ENCODE peak calls at places on chromosome X, in ten cellular contexts. One of them, this sample, is unnamed.

GRCh38 chrX:121052122-121052521 is 4.7 kb downstream of the GLUD2 start:
- DNase-seq in CD4-positive, alpha-beta T cell: no peak
- DNase-seq in A549: no peak
- DNase-seq in MCF 10A: no peak
- DNase-seq in HCT116: no peak
- DNase-seq in IMR-90: no peak
- DNase-seq in left ventricle myocardium inferior: no peak
- DNase-seq in CD8-positive, alpha-beta T cell: no peak
- DNase-seq in heart left ventricle: no peak
- DNase-seq in BJ: no peak
- DNase-seq in this sample: no peak

GRCh38 chrX:94493405-94493804 is 819.4 kb downstream of the FAM133A start:
- DNase-seq in CD4-positive, alpha-beta T cell: no peak
- DNase-seq in A549: no peak
- DNase-seq in MCF 10A: no peak
- DNase-seq in HCT116: no peak
- DNase-seq in IMR-90: no peak
- DNase-seq in left ventricle myocardium inferior: no peak
- DNase-seq in CD8-positive, alpha-beta T cell: no peak
- DNase-seq in heart left ventricle: no peak
- DNase-seq in BJ: no peak
- DNase-seq in this sample: no peak

GRCh38 chrX:77505227-77505626 is 58.0 kb downstream of the FGF16 start:
- DNase-seq in CD4-positive, alpha-beta T cell: no peak
- DNase-seq in A549: no peak
- DNase-seq in MCF 10A: peak; percentile 42
- DNase-seq in HCT116: no peak
- DNase-seq in IMR-90: peak; percentile 69
- DNase-seq in left ventricle myocardium inferior: no peak
- DNase-seq in CD8-positive, alpha-beta T cell: no peak
- DNase-seq in heart left ventricle: no peak
- DNase-seq in BJ: no peak
- DNase-seq in this sample: peak; percentile 11

GRCh38 chrX:46328133-46328532 is 217.1 kb downstream of the ZNF674 start:
- DNase-seq in CD4-positive, alpha-beta T cell: no peak
- DNase-seq in A549: no peak
- DNase-seq in MCF 10A: no peak
- DNase-seq in HCT116: no peak
- DNase-seq in IMR-90: no peak
- DNase-seq in left ventricle myocardium inferior: no peak
- DNase-seq in CD8-positive, alpha-beta T cell: no peak
- DNase-seq in heart left ventricle: no peak
- DNase-seq in BJ: no peak
- DNase-seq in this sample: no peak

GRCh38 chrX:124194209-124194608 is 138.3 kb upstream of the TEX13D start:
- DNase-seq in CD4-positive, alpha-beta T cell: no peak
- DNase-seq in A549: no peak
- DNase-seq in MCF 10A: no peak
- DNase-seq in HCT116: no peak
- DNase-seq in IMR-90: no peak
- DNase-seq in left ventricle myocardium inferior: peak; percentile 13
- DNase-seq in CD8-positive, alpha-beta T cell: no peak
- DNase-seq in heart left ventricle: peak; percentile 52
- DNase-seq in BJ: no peak
- DNase-seq in this sample: no peak

GRCh38 chrX:23228950-23229448 is 105.7 kb upstream of the PTCHD1 start:
- DNase-seq in CD4-positive, alpha-beta T cell: no peak
- DNase-seq in A549: no peak
- DNase-seq in MCF 10A: peak; percentile 7
- DNase-seq in HCT116: no peak
- DNase-seq in IMR-90: no peak
- DNase-seq in left ventricle myocardium inferior: no peak
- DNase-seq in CD8-positive, alpha-beta T cell: no peak
- DNase-seq in heart left ventricle: peak; percentile 22
- DNase-seq in BJ: no peak
- DNase-seq in this sample: no peak

GRCh38 chrX:124573458-124573857 is 227.1 kb downstream of the SH2D1A start:
- DNase-seq in CD4-positive, alpha-beta T cell: no peak
- DNase-seq in A549: no peak
- DNase-seq in MCF 10A: peak; percentile 65
- DNase-seq in HCT116: no peak
- DNase-seq in IMR-90: no peak
- DNase-seq in left ventricle myocardium inferior: no peak
- DNase-seq in CD8-positive, alpha-beta T cell: no peak
- DNase-seq in heart left ventricle: no peak
- DNase-seq in BJ: no peak
- DNase-seq in this sample: no peak

GRCh38 chrX:475926-476723 is 89.4 kb upstream of the PPP2R3B start:
- DNase-seq in CD4-positive, alpha-beta T cell: no peak
- DNase-seq in A549: no peak
- DNase-seq in MCF 10A: no peak
- DNase-seq in HCT116: no peak
- DNase-seq in IMR-90: no peak
- DNase-seq in left ventricle myocardium inferior: no peak
- DNase-seq in CD8-positive, alpha-beta T cell: no peak
- DNase-seq in heart left ventricle: no peak
- DNase-seq in BJ: no peak
- DNase-seq in this sample: peak; percentile 12

GRCh38 chrX:71619193-71619592 is 882 bp upstream of the CXCR3 start:
- DNase-seq in CD4-positive, alpha-beta T cell: no peak
- DNase-seq in A549: no peak
- DNase-seq in MCF 10A: no peak
- DNase-seq in HCT116: no peak
- DNase-seq in IMR-90: no peak
- DNase-seq in left ventricle myocardium inferior: no peak
- DNase-seq in CD8-positive, alpha-beta T cell: no peak
- DNase-seq in heart left ventricle: no peak
- DNase-seq in BJ: no peak
- DNase-seq in this sample: no peak

GRCh38 chrX:86148024-86148511 is at the start of gene DACH2:
- DNase-seq in CD4-positive, alpha-beta T cell: no peak
- DNase-seq in A549: peak; percentile 58
- DNase-seq in MCF 10A: no peak
- DNase-seq in HCT116: no peak
- DNase-seq in IMR-90: peak; percentile 74
- DNase-seq in left ventricle myocardium inferior: peak; percentile 64
- DNase-seq in CD8-positive, alpha-beta T cell: peak; percentile 0
- DNase-seq in heart left ventricle: peak; percentile 74
- DNase-seq in BJ: no peak
- DNase-seq in this sample: no peak

GRCh38 chrX:37905436-37906147 is 58.2 kb upstream of the DYNLT3 start:
- DNase-seq in CD4-positive, alpha-beta T cell: no peak
- DNase-seq in A549: peak; percentile 10
- DNase-seq in MCF 10A: no peak
- DNase-seq in HCT116: no peak
- DNase-seq in IMR-90: peak; percentile 30
- DNase-seq in left ventricle myocardium inferior: no peak
- DNase-seq in CD8-positive, alpha-beta T cell: no peak
- DNase-seq in heart left ventricle: peak; percentile 31
- DNase-seq in BJ: no peak
- DNase-seq in this sample: no peak

GRCh38 chrX:153970398-153971123 is 1.1 kb downstream of the HCFC1 start:
- DNase-seq in CD4-positive, alpha-beta T cell: no peak
- DNase-seq in A549: no peak
- DNase-seq in MCF 10A: peak; percentile 58
- DNase-seq in HCT116: no peak
- DNase-seq in IMR-90: peak; percentile 71
- DNase-seq in left ventricle myocardium inferior: no peak
- DNase-seq in CD8-positive, alpha-beta T cell: peak; percentile 23
- DNase-seq in heart left ventricle: peak; percentile 52
- DNase-seq in BJ: no peak
- DNase-seq in this sample: peak; percentile 63

GRCh38 chrX:52139545-52139895 is 45.2 kb upstream of the MAGED4 start:
- DNase-seq in CD4-positive, alpha-beta T cell: no peak
- DNase-seq in A549: no peak
- DNase-seq in MCF 10A: no peak
- DNase-seq in HCT116: no peak
- DNase-seq in IMR-90: no peak
- DNase-seq in left ventricle myocardium inferior: no peak
- DNase-seq in CD8-positive, alpha-beta T cell: no peak
- DNase-seq in heart left ventricle: no peak
- DNase-seq in BJ: no peak
- DNase-seq in this sample: no peak

GRCh38 chrX:18353931-18354368 is 538 bp downstream of the SCML2 start:
- DNase-seq in CD4-positive, alpha-beta T cell: no peak
- DNase-seq in A549: peak; percentile 24
- DNase-seq in MCF 10A: no peak
- DNase-seq in HCT116: no peak
- DNase-seq in IMR-90: no peak
- DNase-seq in left ventricle myocardium inferior: no peak
- DNase-seq in CD8-positive, alpha-beta T cell: no peak
- DNase-seq in heart left ventricle: no peak
- DNase-seq in BJ: no peak
- DNase-seq in this sample: no peak

GRCh38 chrX:28851871-28852270 is 264.6 kb downstream of the IL1RAPL1 start:
- DNase-seq in CD4-positive, alpha-beta T cell: no peak
- DNase-seq in A549: no peak
- DNase-seq in MCF 10A: no peak
- DNase-seq in HCT116: no peak
- DNase-seq in IMR-90: no peak
- DNase-seq in left ventricle myocardium inferior: no peak
- DNase-seq in CD8-positive, alpha-beta T cell: no peak
- DNase-seq in heart left ventricle: no peak
- DNase-seq in BJ: no peak
- DNase-seq in this sample: no peak

GRCh38 chrX:65196758-65197371 is 220.6 kb upstream of the ZC4H2 start:
- DNase-seq in CD4-positive, alpha-beta T cell: no peak
- DNase-seq in A549: peak; percentile 1
- DNase-seq in MCF 10A: no peak
- DNase-seq in HCT116: no peak
- DNase-seq in IMR-90: no peak
- DNase-seq in left ventricle myocardium inferior: no peak
- DNase-seq in CD8-positive, alpha-beta T cell: no peak
- DNase-seq in heart left ventricle: no peak
- DNase-seq in BJ: no peak
- DNase-seq in this sample: no peak
- TF ChIP-seq CTCF in CD4-positive, alpha-beta T cell: no peak
- TF ChIP-seq CTCF in A549: no peak
- TF ChIP-seq CTCF in MCF 10A: no peak
- TF ChIP-seq CTCF in HCT116: peak; percentile 34
- TF ChIP-seq CTCF in IMR-90: no peak
- TF ChIP-seq CTCF in left ventricle myocardium inferior: no peak
- TF ChIP-seq CTCF in CD8-positive, alpha-beta T cell: no peak
- TF ChIP-seq CTCF in heart left ventricle: peak; percentile 14
- TF ChIP-seq CTCF in BJ: no peak
- TF ChIP-seq CTCF in this sample: no peak

DNA sequence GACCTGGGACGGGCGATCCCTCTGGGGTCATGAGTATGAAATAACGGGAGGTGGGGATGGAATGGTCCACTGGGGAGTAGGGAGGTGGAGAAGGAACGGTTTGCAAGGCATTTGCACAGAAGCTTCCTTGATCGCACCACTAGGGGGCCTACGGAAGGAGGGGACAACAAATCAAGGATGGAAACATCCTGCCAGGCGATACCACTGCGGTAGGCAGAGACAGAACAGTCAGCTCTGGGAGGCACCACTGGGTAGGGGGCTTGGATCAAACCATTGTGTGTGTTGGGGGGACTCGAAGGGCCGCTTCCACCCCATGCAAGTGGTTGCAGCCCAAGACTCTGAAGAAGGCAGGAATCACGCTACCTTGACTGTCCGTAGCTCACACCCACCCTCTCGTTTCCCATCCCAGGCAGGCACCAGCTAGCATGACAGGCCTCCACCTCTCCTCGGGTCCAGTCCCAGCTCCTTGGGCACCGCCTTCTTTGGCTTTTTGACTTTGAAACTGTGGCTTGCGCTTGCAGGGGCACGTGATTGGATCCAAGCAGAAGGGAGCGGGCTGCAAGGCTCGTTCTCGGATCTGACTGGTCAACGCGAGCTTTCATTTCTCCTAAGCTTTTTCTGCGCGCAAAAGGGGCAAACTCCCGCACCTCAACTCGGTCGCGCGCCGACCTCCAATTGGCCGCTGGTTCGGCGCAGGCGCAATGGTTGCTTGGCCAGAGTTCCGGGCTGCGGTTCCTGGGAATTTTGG is 28.4 kb downstream of the GAGE1 start:
- DNase-seq in CD4-positive, alpha-beta T cell: peak; percentile 1
- DNase-seq in A549: peak; percentile 34
- DNase-seq in MCF 10A: no peak
- DNase-seq in HCT116: peak; percentile 51
- DNase-seq in IMR-90: no peak
- DNase-seq in left ventricle myocardium inferior: peak; percentile 12
- DNase-seq in CD8-positive, alpha-beta T cell: no peak
- DNase-seq in heart left ventricle: no peak
- DNase-seq in BJ: no peak
- DNase-seq in this sample: no peak
- TF ChIP-seq CTCF in CD4-positive, alpha-beta T cell: peak; percentile 43
- TF ChIP-seq CTCF in A549: peak; percentile 17
- TF ChIP-seq CTCF in MCF 10A: peak; percentile 10
- TF ChIP-seq CTCF in HCT116: peak; percentile 77
- TF ChIP-seq CTCF in IMR-90: no peak
- TF ChIP-seq CTCF in left ventricle myocardium inferior: no peak
- TF ChIP-seq CTCF in CD8-positive, alpha-beta T cell: no peak
- TF ChIP-seq CTCF in heart left ventricle: no peak
- TF ChIP-seq CTCF in BJ: no peak
- TF ChIP-seq CTCF in this sample: no peak

DNA sequence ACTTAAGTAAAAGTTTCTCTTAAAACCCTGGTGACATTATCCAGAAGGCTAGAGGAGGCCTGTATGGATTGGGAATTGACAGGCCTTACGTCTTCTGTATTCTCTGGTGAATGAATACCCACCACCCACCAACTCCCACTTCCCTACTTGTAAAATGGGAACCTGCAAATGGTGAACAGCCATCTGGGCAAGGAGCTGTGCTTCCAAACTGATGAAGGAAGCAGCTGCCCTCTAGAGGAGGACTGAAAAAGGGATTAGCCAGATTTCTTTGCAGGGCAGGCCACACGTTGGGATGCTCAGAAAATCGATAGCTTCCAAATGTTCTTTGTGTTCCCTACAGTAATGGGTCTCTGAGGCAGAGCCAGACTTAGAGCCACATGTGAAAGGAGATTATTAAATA is 39.3 kb upstream of the LPAR4 start:
- DNase-seq in CD4-positive, alpha-beta T cell: no peak
- DNase-seq in A549: peak; percentile 0
- DNase-seq in MCF 10A: peak; percentile 24
- DNase-seq in HCT116: no peak
- DNase-seq in IMR-90: peak; percentile 41
- DNase-seq in left ventricle myocardium inferior: no peak
- DNase-seq in CD8-positive, alpha-beta T cell: no peak
- DNase-seq in heart left ventricle: no peak
- DNase-seq in BJ: no peak
- DNase-seq in this sample: no peak
- TF ChIP-seq CTCF in CD4-positive, alpha-beta T cell: no peak
- TF ChIP-seq CTCF in A549: peak; percentile 25
- TF ChIP-seq CTCF in MCF 10A: peak; percentile 19
- TF ChIP-seq CTCF in HCT116: no peak
- TF ChIP-seq CTCF in IMR-90: peak; percentile 61
- TF ChIP-seq CTCF in left ventricle myocardium inferior: peak; percentile 22
- TF ChIP-seq CTCF in CD8-positive, alpha-beta T cell: no peak
- TF ChIP-seq CTCF in heart left ventricle: no peak
- TF ChIP-seq CTCF in BJ: peak; percentile 69
- TF ChIP-seq CTCF in this sample: peak; percentile 52

DNA sequence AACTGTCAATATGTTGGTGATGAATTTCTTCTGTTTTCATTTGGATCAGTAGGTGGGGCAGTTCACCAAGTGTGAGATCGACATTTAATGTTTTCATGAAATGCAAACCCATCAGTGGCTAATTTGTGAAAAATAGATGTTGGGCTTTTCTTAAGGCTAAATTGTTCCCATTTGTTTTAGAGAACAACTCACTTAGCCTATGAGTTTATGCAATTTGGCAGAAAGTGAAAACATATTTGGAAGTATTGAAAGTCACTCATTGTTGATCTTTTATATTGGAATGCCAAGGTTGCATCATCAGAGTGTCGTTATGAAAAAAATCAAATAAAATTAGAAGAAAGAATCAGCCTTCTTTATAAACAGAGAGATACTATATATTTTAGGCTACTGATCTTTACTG is 132.4 kb downstream of the RPA4 start:
- DNase-seq in CD4-positive, alpha-beta T cell: no peak
- DNase-seq in A549: no peak
- DNase-seq in MCF 10A: no peak
- DNase-seq in HCT116: no peak
- DNase-seq in IMR-90: no peak
- DNase-seq in left ventricle myocardium inferior: no peak
- DNase-seq in CD8-positive, alpha-beta T cell: no peak
- DNase-seq in heart left ventricle: no peak
- DNase-seq in BJ: no peak
- DNase-seq in this sample: no peak
- TF ChIP-seq CTCF in CD4-positive, alpha-beta T cell: no peak
- TF ChIP-seq CTCF in A549: peak; percentile 22
- TF ChIP-seq CTCF in MCF 10A: no peak
- TF ChIP-seq CTCF in HCT116: no peak
- TF ChIP-seq CTCF in IMR-90: no peak
- TF ChIP-seq CTCF in left ventricle myocardium inferior: no peak
- TF ChIP-seq CTCF in CD8-positive, alpha-beta T cell: no peak
- TF ChIP-seq CTCF in heart left ventricle: no peak
- TF ChIP-seq CTCF in BJ: no peak
- TF ChIP-seq CTCF in this sample: peak; percentile 4

This sample was measured in AG09319.